ENCODE peak calls at places on chromosomes 16 and 17, in eight cellular contexts. Q is activated CD4-positive, alpha-beta T cell treated with anti-CD3 and anti-CD28 coated beads, Interleukin-2, amount 10 ng/mL, durations not matched to agents 7 days and 5 days; X is HTR-8/SVneo; R is activated naive CD4-positive, alpha-beta T cell treated with Interleukin-2 at 50 U/mL for 16 hours; F is DND-41; K is iPS-NIHi11; S is neuronal stem cell; P is fibroblast of the aortic adventitia. J is an unnamed sample.

GRCh38 chr17:55793272-55793671 is 42.4 kb downstream of the PCTP start:
- DNase-seq in Q (no peak), R (no peak), P (no peak), S (no peak), X (no peak), F (no peak), K (no peak), J (no peak)

GRCh38 chr16:84055366-84055765 is 12.8 kb upstream of the SLC38A8 start:
- DNase-seq in Q (no peak), R (no peak), X (no peak), S (no peak), F (no peak), P (no peak), K (no peak), J (no peak)

GRCh38 chr16:85847036-85847435 is 47.5 kb downstream of the COX4I1 start:
- DNase-seq in F (no peak), R (no peak), S (no peak), P (no peak), K (no peak), Q (no peak), X (no peak), J (no peak)

GRCh38 chr16:69049146-69049545 is 56.3 kb upstream of the HAS3 start:
- DNase-seq in Q (no peak), X (peak), R (no peak), S (no peak), P (peak), F (no peak), K (no peak), J (no peak)

GRCh38 chr17:9018731-9019130 is 2.6 kb upstream of the NTN1 start:
- DNase-seq in R (no peak), X (no peak), F (no peak), K (no peak), P (no peak), Q (no peak), S (no peak), J (no peak)

GRCh38 chr16:11796227-11797165 is 562 bp downstream of the ZC3H7A start:
- DNase-seq in K (peak), S (no peak), Q (peak), P (peak), R (peak), X (no peak), F (peak), J (peak)

GRCh38 chr16:11420895-11421294 is 75.6 kb downstream of the RMI2 start:
- DNase-seq in P (no peak), S (no peak), X (no peak), F (no peak), R (no peak), Q (no peak), K (no peak), J (no peak)

GRCh38 chr17:53106886-53107285 is 715.8 kb upstream of the KIF2B start:
- DNase-seq in F (no peak), S (no peak), K (no peak), P (no peak), R (no peak), X (no peak), Q (no peak), J (no peak)

GRCh38 chr16:50463581-50464324 is 84.4 kb upstream of the NKD1 start:
- DNase-seq in S (no peak), P (no peak), K (no peak), F (no peak), R (no peak), X (no peak), Q (no peak), J (no peak)

J was measured in MCF 10A.